ENCODE peak calls at places on chromosome 19, in ten cellular contexts. F, E, I, H, L, P, Z, Y, V and X are unnamed samples.

GRCh38 chr19:39411006-39411831 is 1.2 kb upstream of the PLEKHG2 start:
- DNase-seq in F (no peak), E (peak; percentile 77), I (no peak), H (no peak), L (no peak), P (no peak), Z (no peak), Y (no peak), V (no peak), X (peak; percentile 81)

GRCh38 chr19:11425719-11426457 is 6.8 kb upstream of the RGL3 start:
- DNase-seq in F (peak; percentile 76), E (no peak), I (no peak), H (no peak), L (no peak), P (no peak), Z (no peak), Y (no peak), V (peak; percentile 23), X (no peak)

GRCh38 chr19:50167314-50167721 is 4.2 kb upstream of the IZUMO2 start:
- DNase-seq in F (no peak), E (no peak), I (no peak), H (peak; percentile 54), L (no peak), P (no peak), Z (no peak), Y (no peak), V (no peak), X (peak; percentile 80)

GRCh38 chr19:53132231-53132991 is at the start of gene ZNF415:
- DNase-seq in F (peak; percentile 91), E (peak; percentile 87), I (peak; percentile 41), H (peak; percentile 16), L (peak; percentile 89), P (peak; percentile 88), Z (peak; percentile 9), Y (peak; percentile 81), V (peak; percentile 85), X (peak; percentile 85)

GRCh38 chr19:49676136-49676689 is 858 bp upstream of the PRMT1 start:
- DNase-seq in F (peak; percentile 73), E (peak; percentile 92), I (peak; percentile 86), H (peak; percentile 87), L (peak; percentile 92), P (no peak), Z (peak; percentile 52), Y (peak; percentile 28), V (no peak), X (peak; percentile 89)

GRCh38 chr19:38070573-38070972 is 153.4 kb downstream of the DPF1 start:
- DNase-seq in F (no peak), E (no peak), I (peak; percentile 43), H (no peak), L (no peak), P (no peak), Z (no peak), Y (no peak), V (no peak), X (no peak)

GRCh38 chr19:34926685-34927375 is at the start of gene ZNF30:
- DNase-seq in F (peak; percentile 94), E (peak; percentile 96), I (peak; percentile 78), H (peak; percentile 61), L (peak; percentile 92), P (peak; percentile 85), Z (peak; percentile 58), Y (peak; percentile 84), V (peak; percentile 69), X (peak; percentile 94)

GRCh38 chr19:35154535-35155406 is at the start of gene FXYD5:
- DNase-seq in F (peak; percentile 64), E (peak; percentile 74), I (peak; percentile 27), H (no peak), L (peak; percentile 78), P (no peak), Z (no peak), Y (no peak), V (peak; percentile 78), X (peak; percentile 66)

GRCh38 chr19:17796013-17796837 is 1.3 kb downstream of the B3GNT3 start:
- DNase-seq in F (no peak), E (no peak), I (no peak), H (no peak), L (no peak), P (no peak), Z (no peak), Y (no peak), V (no peak), X (peak; percentile 85)

GRCh38 chr19:33628921-33629825 is 7.4 kb downstream of the CHST8 start:
- DNase-seq in F (no peak), E (no peak), I (no peak), H (no peak), L (no peak), P (no peak), Z (no peak), Y (no peak), V (no peak), X (no peak)

GRCh38 chr19:3253270-3253669 is 28.8 kb downstream of the CELF5 start:
- DNase-seq in F (no peak), E (no peak), I (no peak), H (no peak), L (no peak), P (no peak), Z (no peak), Y (no peak), V (no peak), X (no peak)

GRCh38 chr19:13225973-13226865 is 76.0 kb downstream of the IER2 start:
- DNase-seq in F (no peak), E (no peak), I (no peak), H (no peak), L (no peak), P (no peak), Z (no peak), Y (no peak), V (no peak), X (no peak)

GRCh38 chr19:13225085-13225484 is 74.9 kb downstream of the IER2 start:
- DNase-seq in F (no peak), E (no peak), I (no peak), H (no peak), L (no peak), P (no peak), Z (no peak), Y (no peak), V (no peak), X (no peak)

GRCh38 chr19:13215572-13216380 is 65.6 kb downstream of the IER2 start:
- DNase-seq in F (no peak), E (no peak), I (no peak), H (no peak), L (no peak), P (no peak), Z (no peak), Y (no peak), V (no peak), X (no peak)

DNA sequence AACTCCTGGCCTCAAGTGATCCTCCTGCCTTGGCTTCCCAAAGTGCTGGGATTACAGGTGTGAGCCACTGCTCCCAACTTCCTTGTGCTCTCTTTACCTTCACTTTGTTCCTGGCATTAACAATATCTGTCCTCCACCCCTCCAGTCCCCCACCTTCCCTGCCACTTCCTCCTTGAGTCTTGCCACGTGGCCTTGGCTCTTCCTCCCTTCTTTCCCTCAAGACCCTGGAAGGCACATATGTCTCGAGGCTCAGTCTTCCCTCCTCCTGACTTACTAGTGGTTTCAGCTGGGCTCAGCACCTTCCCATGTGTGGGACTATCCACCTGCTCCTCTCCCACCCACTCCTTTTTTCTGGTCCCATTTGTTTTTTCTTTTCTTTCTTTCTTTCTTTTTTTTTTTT is 70.6 kb downstream of the IER2 start:
- DNase-seq in F (no peak), E (no peak), I (no peak), H (no peak), L (no peak), P (no peak), Z (no peak), Y (no peak), V (no peak), X (no peak)
- TF ChIP-seq CTCF in F (no peak), E (no peak), I (no peak), H (no peak), L (no peak), P (no peak), Z (no peak), Y (no peak), V (no peak), X (no peak)

DNA sequence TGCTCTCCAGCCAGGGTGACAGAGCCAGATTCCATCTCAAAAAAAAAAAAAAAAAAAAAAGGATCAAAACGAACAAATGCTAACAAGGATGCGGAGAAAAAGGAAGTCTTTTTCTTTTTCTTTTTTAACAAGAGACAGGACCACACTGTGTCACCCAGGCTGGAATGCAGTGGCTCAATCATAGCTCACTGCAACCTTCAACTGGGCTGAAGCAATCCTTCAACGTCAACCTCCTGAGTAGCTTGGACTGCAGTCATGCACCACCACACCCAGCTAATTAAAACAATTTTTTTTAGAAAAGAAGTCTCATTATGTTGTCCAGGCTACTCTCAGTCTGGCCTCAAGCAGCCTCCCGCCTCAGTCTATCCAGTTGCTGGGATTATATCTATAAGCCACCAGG is 20.8 kb upstream of the OR7A17 start:
- DNase-seq in F (no peak), E (no peak), I (no peak), H (no peak), L (no peak), P (no peak), Z (no peak), Y (no peak), V (no peak), X (no peak)
- TF ChIP-seq CTCF in F (no peak), E (no peak), I (no peak), H (no peak), L (no peak), P (no peak), Z (no peak), Y (no peak), V (no peak), X (no peak)

GRCh38 chr19:2209408-2209807 is 26.7 kb downstream of the PLEKHJ1 start:
- DNase-seq in F (no peak), E (no peak), I (no peak), H (no peak), L (no peak), P (no peak), Z (no peak), Y (no peak), V (no peak), X (no peak)

GRCh38 chr19:2208975-2209374 is 27.2 kb downstream of the PLEKHJ1 start:
- DNase-seq in F (no peak), E (no peak), I (no peak), H (no peak), L (peak; percentile 28), P (no peak), Z (no peak), Y (no peak), V (no peak), X (no peak)

GRCh38 chr19:2210206-2210605 is 25.9 kb downstream of the PLEKHJ1 start:
- DNase-seq in F (no peak), E (no peak), I (no peak), H (no peak), L (no peak), P (no peak), Z (no peak), Y (no peak), V (no peak), X (peak; percentile 6)

GRCh38 chr19:2207008-2207407 is 29.1 kb downstream of the PLEKHJ1 start:
- DNase-seq in F (no peak), E (no peak), I (no peak), H (no peak), L (no peak), P (no peak), Z (no peak), Y (no peak), V (no peak), X (no peak)

GRCh38 chr19:2207991-2208860 is 27.9 kb downstream of the PLEKHJ1 start:
- DNase-seq in F (peak; percentile 68), E (peak; percentile 76), I (no peak), H (peak; percentile 19), L (peak; percentile 67), P (no peak), Z (peak; percentile 33), Y (no peak), V (peak; percentile 33), X (peak; percentile 81)
- TF ChIP-seq CTCF in F (no peak), E (no peak), I (peak; percentile 19), H (peak; percentile 31), L (peak; percentile 21), P (no peak), Z (peak; percentile 47), Y (no peak), V (peak; percentile 18), X (no peak)

GRCh38 chr19:10228925-10229324 is 2.2 kb downstream of the S1PR2 start:
- DNase-seq in F (peak; percentile 54), E (no peak), I (no peak), H (no peak), L (peak; percentile 24), P (no peak), Z (no peak), Y (no peak), V (peak; percentile 40), X (peak; percentile 39)
- TF ChIP-seq CTCF in F (peak; percentile 58), E (peak; percentile 35), I (peak; percentile 51), H (peak; percentile 61), L (peak; percentile 58), P (peak; percentile 59), Z (peak; percentile 52), Y (peak; percentile 49), V (peak; percentile 66), X (peak; percentile 31)